ENCODE peak calls at places on chromosomes 6 and 20, in five cellular contexts. F is left lung, A is fibroblast of the aortic adventitia, M is AG09319, J is RWPE1. K is an unnamed sample.

GRCh38 chr20:43746344-43747137 is 19.7 kb upstream of the GTSF1L start:
- DNase-seq in F (no peak), A (peak; percentile 44), M (no peak), J (no peak), K (no peak)

GRCh38 chr6:168584671-168585070 is 143.7 kb downstream of the SMOC2 start:
- DNase-seq in F (no peak), A (no peak), M (no peak), J (no peak), K (no peak)

GRCh38 chr6:3061501-3061941 is 6.8 kb upstream of the RIPK1 start:
- DNase-seq in J (peak; percentile 58), A (peak; percentile 73), F (no peak), M (no peak), K (no peak)

GRCh38 chr6:169288591-169288990 is 34.9 kb upstream of the THBS2 start:
- DNase-seq in J (no peak), F (no peak), A (peak; percentile 81), M (no peak), K (no peak)

GRCh38 chr6:158808442-158808833 is 10.7 kb downstream of the EZR start:
- DNase-seq in A (no peak), F (no peak), J (no peak), M (no peak), K (no peak)

GRCh38 chr6:133549252-133549925 is 308.2 kb downstream of the EYA4 start:
- DNase-seq in A (no peak), F (no peak), M (no peak), J (no peak), K (no peak)

GRCh38 chr6:16762547-16763477 is 1.6 kb upstream of the ATXN1 start:
- DNase-seq in J (peak; percentile 77), F (peak; percentile 84), M (no peak), A (peak; percentile 87), K (peak; percentile 17)

GRCh38 chr6:148508401-148509151 is 165.9 kb downstream of the SASH1 start:
- DNase-seq in F (no peak), J (no peak), M (peak; percentile 59), A (peak; percentile 81), K (no peak)

GRCh38 chr6:129307845-129308244 is 402.1 kb downstream of the ARHGAP18 start:
- DNase-seq in A (no peak), J (no peak), F (no peak), M (no peak), K (no peak)

GRCh38 chr6:169248521-169248971 is 5.1 kb downstream of the THBS2 start:
- DNase-seq in J (no peak), A (peak; percentile 16), M (no peak), F (peak; percentile 75), K (no peak)

GRCh38 chr20:49398401-49399144 is 83.9 kb downstream of the KCNB1 start:
- DNase-seq in M (no peak), A (no peak), J (peak; percentile 36), F (no peak), K (no peak)

GRCh38 chr6:129590408-129591022 is 119.5 kb downstream of the ARHGAP18 start:
- DNase-seq in M (peak; percentile 93), A (peak; percentile 88), J (peak; percentile 12), F (no peak), K (no peak)

GRCh38 chr6:92174398-92175073 is 1244.8 kb downstream of the EPHA7 start:
- DNase-seq in M (no peak), J (no peak), F (peak; percentile 20), A (no peak), K (no peak)

GRCh38 chr20:58231678-58232077 is 3.2 kb upstream of the ANKRD60 start:
- DNase-seq in F (no peak), J (no peak), A (peak; percentile 49), M (no peak), K (no peak)

GRCh38 chr6:129598244-129599187 is 111.5 kb downstream of the ARHGAP18 start:
- DNase-seq in M (peak; percentile 57), F (no peak), A (peak; percentile 92), J (peak; percentile 77), K (no peak)

GRCh38 chr6:8888468-8888867 is 453.1 kb upstream of the SLC35B3 start:
- DNase-seq in F (no peak), A (no peak), M (no peak), J (no peak), K (no peak)

GRCh38 chr6:12275084-12275483 is 15.1 kb upstream of the EDN1 start:
- DNase-seq in A (no peak), J (no peak), F (no peak), M (no peak), K (no peak)

GRCh38 chr6:168626046-168626445 is 185.1 kb downstream of the SMOC2 start:
- DNase-seq in F (no peak), A (no peak), M (no peak), J (no peak), K (no peak)

GRCh38 chr20:16392346-16392745 is 180.9 kb downstream of the KIF16B start:
- DNase-seq in J (no peak), A (no peak), F (no peak), M (no peak), K (no peak)

GRCh38 chr6:108029226-108029921 is 45.2 kb downstream of the OSTM1 start:
- DNase-seq in F (no peak), M (no peak), A (no peak), J (no peak), K (no peak)

GRCh38 chr6:148653138-148653776 is 93.6 kb upstream of the UST start:
- DNase-seq in A (no peak), M (no peak), F (no peak), J (no peak), K (no peak)

GRCh38 chr6:119470893-119471542 is 121.5 kb upstream of the MAN1A1 start:
- DNase-seq in A (no peak), M (no peak), J (no peak), F (no peak), K (no peak)

GRCh38 chr6:73969982-73970960 is 274.3 kb downstream of the CD109 start:
- DNase-seq in J (peak; percentile 57), M (no peak), F (no peak), A (peak; percentile 69), K (no peak)

GRCh38 chr20:63573739-63574131 is 304 bp downstream of the HELZ2 start:
- DNase-seq in A (no peak), F (no peak), J (no peak), M (no peak), K (no peak)

GRCh38 chr6:128558924-128559323 is 38.5 kb upstream of the PTPRK start:
- DNase-seq in A (no peak), M (no peak), J (no peak), F (no peak), K (no peak)

GRCh38 chr6:48067148-48067709 is 43.8 kb downstream of the PTCHD4 start:
- DNase-seq in A (no peak), M (no peak), J (no peak), F (no peak), K (no peak)

DNA sequence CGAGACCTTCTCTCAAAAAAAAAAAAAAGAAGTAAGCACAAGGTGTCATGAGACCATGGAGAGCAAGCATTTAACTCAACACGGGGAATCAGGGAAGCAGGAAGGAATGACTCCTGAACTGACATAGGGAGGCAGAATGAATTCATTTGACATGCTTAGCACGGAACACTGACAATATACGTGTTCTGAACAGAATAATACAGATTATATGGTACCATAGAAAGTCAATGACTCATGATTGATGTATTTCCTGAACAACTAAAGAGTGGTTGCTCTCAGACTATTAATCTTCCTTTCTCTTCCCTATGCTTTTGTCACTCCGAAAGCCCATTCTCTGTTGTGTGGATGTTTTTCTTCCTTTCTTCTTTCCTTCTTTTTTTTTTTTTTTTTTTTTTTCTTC is 20.6 kb upstream of the ASIP start:
- DNase-seq in F (no peak), M (no peak), A (peak; percentile 46), J (peak; percentile 50), K (no peak)
- TF ChIP-seq CTCF in F (no peak), M (no peak), A (no peak), J (no peak), K (no peak)

GRCh38 chr20:689348-689747 is 13.7 kb upstream of the SCRT2 start:
- DNase-seq in F (no peak), A (no peak), M (no peak), J (no peak), K (no peak)

GRCh38 chr20:689947-690346 is 14.3 kb upstream of the SCRT2 start:
- DNase-seq in M (no peak), F (no peak), J (no peak), A (no peak), K (no peak)

GRCh38 chr20:692044-692443 is 16.4 kb upstream of the SCRT2 start:
- DNase-seq in F (no peak), J (no peak), M (no peak), A (no peak), K (no peak)

GRCh38 chr20:687468-688203 is 12.0 kb upstream of the SCRT2 start:
- DNase-seq in A (no peak), M (no peak), F (no peak), J (no peak), K (no peak)

GRCh38 chr20:688809-689208 is 13.2 kb upstream of the SCRT2 start:
- DNase-seq in M (no peak), A (no peak), F (no peak), J (no peak), K (no peak)
- TF ChIP-seq CTCF in M (no peak), A (no peak), F (no peak), J (no peak), K (peak; percentile 40)

GRCh38 chr6:95279641-95280040 is 297.7 kb upstream of the MANEA start:
- DNase-seq in M (no peak), J (no peak), F (no peak), A (no peak), K (no peak)

GRCh38 chr6:95280690-95281273 is 296.6 kb upstream of the MANEA start:
- DNase-seq in A (peak; percentile 2), J (peak; percentile 20), M (no peak), F (no peak), K (no peak)
- TF ChIP-seq CTCF in A (no peak), J (peak; percentile 62), M (no peak), F (no peak), K (peak; percentile 66)

GRCh38 chr6:14638932-14639875 is 521.6 kb downstream of the CD83 start:
- DNase-seq in A (peak; percentile 39), M (no peak), F (no peak), J (no peak), K (no peak)
- TF ChIP-seq CTCF in A (no peak), M (no peak), F (no peak), J (no peak), K (no peak)

GRCh38 chr20:37979021-37979985 is 54.0 kb downstream of the TTI1 start:
- DNase-seq in M (no peak), F (no peak), J (no peak), A (no peak), K (no peak)

GRCh38 chr20:37980383-37980782 is 52.9 kb downstream of the TTI1 start:
- DNase-seq in J (no peak), M (no peak), A (no peak), F (no peak), K (no peak)

GRCh38 chr20:37977786-37978185 is 55.5 kb downstream of the TTI1 start:
- DNase-seq in A (no peak), J (no peak), F (no peak), M (no peak), K (no peak)

GRCh38 chr20:37983286-37983685 is 50.0 kb downstream of the TTI1 start:
- DNase-seq in F (no peak), J (no peak), M (no peak), A (no peak), K (no peak)

GRCh38 chr20:37980876-37981275 is 52.4 kb downstream of the TTI1 start:
- DNase-seq in M (no peak), A (no peak), J (no peak), F (no peak), K (no peak)
- TF ChIP-seq CTCF in M (no peak), A (no peak), J (no peak), F (no peak), K (no peak)

K was measured in progenitor cell of endocrine pancreas.